ENCODE peak calls at places on chromosomes 7 and 10, in nine cellular contexts. Q is mucosa of gallbladder; O is skeletal muscle cell; X is foreskin fibroblast; E is cardiac muscle cell; L is AG09319; Y is CD8-positive, alpha-beta memory T cell; H is NCI-H1105 treated with DMSO at 0.1 percent for 48 hours; S is NCI-H345. Z is an unnamed sample.

GRCh38 chr7:136698231-136698630 is 170.2 kb upstream of the CHRM2 start:
- DNase-seq in Q (no peak), O (no peak), H (no peak), L (no peak), X (no peak), Y (no peak), E (peak; percentile 70), S (no peak), Z (no peak)

GRCh38 chr7:29564455-29565185 is 985 bp downstream of the PRR15 start:
- DNase-seq in L (peak; percentile 8), S (no peak), Y (no peak), H (no peak), X (peak; percentile 66), E (peak; percentile 65), Q (peak; percentile 65), O (no peak), Z (peak; percentile 77)

GRCh38 chr7:13231216-13231615 is 543.8 kb downstream of the ARL4A start:
- DNase-seq in H (no peak), Y (no peak), S (no peak), X (no peak), L (no peak), Q (no peak), E (peak; percentile 15), O (no peak), Z (no peak)

GRCh38 chr10:110758898-110759297 is 112.8 kb upstream of the PDCD4 start:
- DNase-seq in S (no peak), Q (no peak), E (no peak), O (peak; percentile 37), X (peak; percentile 10), Y (no peak), L (no peak), H (no peak), Z (peak; percentile 43)

GRCh38 chr10:71308985-71309384 is 10.1 kb upstream of the SLC29A3 start:
- DNase-seq in H (no peak), L (no peak), E (no peak), Q (no peak), X (no peak), Y (no peak), S (no peak), O (no peak), Z (no peak)

GRCh38 chr10:47184724-47185330 is 115.2 kb upstream of the GDF10 start:
- DNase-seq in E (no peak), Q (no peak), L (no peak), X (no peak), S (no peak), Y (no peak), H (no peak), O (no peak), Z (no peak)

GRCh38 chr10:3684891-3685290 is 100.1 kb downstream of the KLF6 start:
- DNase-seq in H (no peak), E (peak; percentile 56), S (no peak), Q (no peak), O (no peak), X (no peak), L (no peak), Y (no peak), Z (no peak)

GRCh38 chr7:76155938-76156337 is 45.8 kb upstream of the SRRM3 start:
- DNase-seq in H (no peak), Q (peak; percentile 51), S (no peak), L (no peak), X (peak; percentile 43), E (no peak), Y (no peak), O (peak; percentile 29), Z (peak; percentile 64)

GRCh38 chr10:31148955-31149354 is 117.3 kb upstream of the ZNF438 start:
- DNase-seq in L (no peak), Q (no peak), X (no peak), O (no peak), H (no peak), Y (no peak), S (peak; percentile 77), E (no peak), Z (peak; percentile 30)

GRCh38 chr10:104350146-104350635 is 3.4 kb upstream of the CFAP58 start:
- DNase-seq in L (no peak), Y (peak; percentile 63), Q (no peak), S (peak; percentile 61), O (no peak), H (peak; percentile 28), E (peak; percentile 68), X (peak; percentile 52), Z (peak; percentile 85)

GRCh38 chr7:85516675-85517074 is 329.8 kb upstream of the SEMA3D start:
- DNase-seq in Q (no peak), X (peak; percentile 37), E (no peak), S (no peak), Y (no peak), O (no peak), L (no peak), H (no peak), Z (peak; percentile 11)

GRCh38 chr7:45865594-45866410 is 7.1 kb downstream of the CCDC201 start:
- DNase-seq in H (no peak), S (no peak), O (no peak), L (no peak), Q (no peak), Y (no peak), X (no peak), E (no peak), Z (no peak)

GRCh38 chr10:128493811-128494210 is 367.6 kb upstream of the MKI67 start:
- DNase-seq in L (no peak), S (no peak), Q (no peak), Y (no peak), H (no peak), X (no peak), E (no peak), O (no peak), Z (no peak)

GRCh38 chr7:682810-683209 is 43.7 kb upstream of the DNAAF5 start:
- DNase-seq in Y (no peak), S (no peak), E (no peak), H (no peak), L (no peak), O (no peak), X (no peak), Q (no peak), Z (no peak)

GRCh38 chr7:132200141-132200540 is 376.1 kb downstream of the PLXNA4 start:
- DNase-seq in S (peak; percentile 35), H (peak; percentile 4), Y (no peak), Q (no peak), O (no peak), X (no peak), L (no peak), E (no peak), Z (no peak)